ENCODE peak calls at places on chromosomes 3 and 15, in nine cellular contexts. D is kidney glomerular epithelial cell; G is NCI-H1436; X is skeletal muscle cell; C is HuH-7.5; O is stimulated activated CD4-positive, alpha-beta T cell treated with anti-CD3 and anti-CD28 coated beads, Interleukin-4, amount 100 ng/mL, for 48 hours; B is BJ; V is OCI-M1; L is adipocyte. I is an unnamed sample.

GRCh38 chr3:46664971-46665762 is 28.3 kb downstream of the ALS2CL start:
- DNase-seq in D (no peak), G (no peak), X (no peak), C (no peak), O (no peak), B (no peak), V (no peak), L (no peak), I (no peak)

GRCh38 chr15:70258369-70259029 is 160.8 kb upstream of the TLE3 start:
- DNase-seq in D (no peak), G (no peak), X (no peak), C (no peak), O (peak; percentile 79), B (no peak), V (no peak), L (no peak), I (no peak)

GRCh38 chr3:138450704-138451424 is 16.4 kb downstream of the ESYT3 start:
- DNase-seq in D (no peak), G (no peak), X (no peak), C (no peak), O (no peak), B (no peak), V (no peak), L (no peak), I (no peak)

GRCh38 chr15:74403981-74404563 is 29.7 kb downstream of the SEMA7A start:
- DNase-seq in D (no peak), G (no peak), X (no peak), C (no peak), O (no peak), B (no peak), V (no peak), L (no peak), I (no peak)

GRCh38 chr15:81265256-81265943 is 58.5 kb downstream of the STARD5 start:
- DNase-seq in D (no peak), G (no peak), X (no peak), C (no peak), O (no peak), B (no peak), V (no peak), L (peak; percentile 13), I (no peak)

GRCh38 chr15:77396692-77397091 is 23.2 kb downstream of the PEAK1 start:
- DNase-seq in D (no peak), G (no peak), X (no peak), C (no peak), O (no peak), B (no peak), V (no peak), L (no peak), I (no peak)

GRCh38 chr3:30263238-30263920 is 343.0 kb upstream of the TGFBR2 start:
- DNase-seq in D (no peak), G (no peak), X (no peak), C (no peak), O (no peak), B (no peak), V (no peak), L (peak; percentile 3), I (no peak)

GRCh38 chr3:80244390-80244789 is 476.6 kb upstream of the ROBO1 start:
- DNase-seq in D (no peak), G (no peak), X (peak; percentile 79), C (no peak), O (no peak), B (peak; percentile 4), V (no peak), L (peak; percentile 30), I (no peak)

GRCh38 chr15:40342421-40343313 is 1.9 kb upstream of the CCDC9B start:
- DNase-seq in D (no peak), G (no peak), X (no peak), C (no peak), O (no peak), B (no peak), V (no peak), L (no peak), I (no peak)